ENCODE peak calls at places on chromosomes 16 and 17, in ten cellular contexts. R, M, L, V, X, A, P, N, E and D are unnamed samples.

GRCh38 chr16:52068447-52069074 is 478.4 kb downstream of the TOX3 start:
- DNase-seq in R (peak), M (peak), L (no peak), V (no peak), X (peak), A (no peak), P (peak), N (peak), E (peak), D (peak)

GRCh38 chr17:2253768-2254406 is 49.7 kb downstream of the SMG6 start:
- DNase-seq in R (no peak), M (no peak), L (no peak), V (no peak), X (no peak), A (no peak), P (no peak), N (no peak), E (no peak), D (no peak)

GRCh38 chr17:5424909-5425308 is 4.9 kb downstream of the RPAIN start:
- DNase-seq in R (no peak), M (no peak), L (no peak), V (no peak), X (no peak), A (no peak), P (peak), N (no peak), E (no peak), D (peak)

GRCh38 chr16:13866073-13866472 is 53.9 kb upstream of the ERCC4 start:
- DNase-seq in R (peak), M (peak), L (no peak), V (peak), X (peak), A (peak), P (peak), N (peak), E (peak), D (peak)

GRCh38 chr16:66382171-66382965 is 15.9 kb downstream of the CDH5 start:
- DNase-seq in R (no peak), M (no peak), L (no peak), V (peak), X (peak), A (no peak), P (no peak), N (no peak), E (peak), D (peak)

GRCh38 chr16:20846030-20846429 is 39.7 kb downstream of the REXO5 start:
- DNase-seq in R (no peak), M (no peak), L (no peak), V (no peak), X (no peak), A (peak), P (no peak), N (no peak), E (no peak), D (no peak)

GRCh38 chr17:42525221-42525620 is 10.8 kb upstream of the NAGLU start:
- DNase-seq in R (no peak), M (peak), L (no peak), V (peak), X (no peak), A (no peak), P (peak), N (no peak), E (no peak), D (peak)

GRCh38 chr16:19210175-19210924 is 42.3 kb downstream of the SYT17 start:
- DNase-seq in R (no peak), M (no peak), L (no peak), V (no peak), X (no peak), A (no peak), P (peak), N (no peak), E (no peak), D (peak)

GRCh38 chr17:73210002-73210678 is 17.3 kb downstream of the COG1 start:
- DNase-seq in R (no peak), M (no peak), L (no peak), V (peak), X (no peak), A (no peak), P (peak), N (no peak), E (peak), D (no peak)

GRCh38 chr17:48439473-48439872 is 9.5 kb upstream of the SKAP1 start:
- DNase-seq in R (no peak), M (no peak), L (no peak), V (no peak), X (no peak), A (no peak), P (no peak), N (no peak), E (no peak), D (no peak)

DNA sequence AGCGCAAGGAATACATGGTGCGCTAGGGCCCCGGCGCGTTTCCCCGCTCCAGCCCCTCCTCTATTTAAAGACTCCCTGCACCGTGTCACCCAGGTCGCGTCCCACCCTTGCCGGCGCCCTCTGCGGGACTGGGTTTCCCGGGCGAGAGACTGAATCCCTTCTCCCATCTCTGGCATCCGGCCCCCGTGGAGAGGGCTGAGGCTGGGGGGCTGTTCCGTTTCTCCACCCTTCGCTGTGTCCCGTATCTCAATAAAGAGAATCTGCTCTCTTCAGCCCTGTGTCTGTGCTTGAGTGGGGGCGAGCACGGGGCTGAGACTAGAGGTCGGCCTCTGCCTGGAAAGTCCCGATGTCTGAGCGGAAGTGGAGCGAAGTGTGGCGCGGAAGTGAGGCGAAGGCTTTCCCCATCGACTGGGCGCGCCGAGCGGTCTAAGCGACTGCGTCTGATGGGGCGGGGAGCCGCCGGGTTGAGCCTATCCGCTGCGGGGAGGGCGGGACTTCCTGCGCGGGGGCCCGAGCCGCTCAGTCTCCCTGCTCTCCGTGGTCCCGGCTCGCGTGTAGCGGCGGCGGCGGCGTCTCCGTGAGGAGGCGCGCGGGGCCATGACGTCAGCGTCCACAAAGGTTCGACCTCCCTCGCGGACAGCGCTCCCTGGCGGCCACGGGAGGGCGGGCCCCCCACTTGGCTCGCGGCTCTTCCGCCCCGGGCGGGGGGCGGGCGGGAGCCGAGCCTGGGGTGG is 2.0 kb downstream of the RNASEK start:
- DNase-seq in R (peak), M (peak), L (peak), V (peak), X (peak), A (peak), P (peak), N (peak), E (peak), D (peak)
- TF ChIP-seq CTCF in R (peak), M (peak), L (peak), V (peak), X (peak), A (peak), P (peak), N (peak), E (peak), D (peak)

DNA sequence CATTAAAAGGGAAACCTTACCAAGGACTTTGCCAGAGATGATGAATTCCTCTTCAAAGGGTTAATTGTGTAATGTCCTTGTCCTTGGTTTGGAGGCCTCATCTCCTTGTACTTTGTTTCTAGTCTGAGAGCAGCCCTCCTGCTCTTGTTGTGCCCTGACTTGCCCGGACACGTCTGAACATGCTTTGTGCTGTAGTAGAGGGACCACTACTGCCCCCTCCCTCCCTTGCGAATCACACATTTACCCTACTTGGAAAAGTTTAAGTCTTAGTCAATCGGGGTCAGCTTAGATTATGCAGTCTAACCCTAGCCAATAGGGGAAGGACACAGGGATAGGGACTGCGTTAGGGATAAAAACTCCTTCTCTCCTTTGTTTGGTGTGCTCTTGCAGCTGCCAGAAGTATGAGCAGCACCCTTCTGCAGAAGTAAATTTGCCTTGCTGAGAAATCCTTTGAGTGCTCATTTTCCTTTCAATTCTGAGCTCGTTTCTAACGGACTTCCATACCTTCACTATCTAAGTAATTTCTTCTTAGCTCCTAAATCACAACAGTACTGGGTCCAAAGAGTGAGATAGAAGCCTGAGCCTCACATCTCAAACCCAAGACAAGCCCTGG is 26.4 kb upstream of the CLEC3A start:
- DNase-seq in R (no peak), M (no peak), L (no peak), V (no peak), X (no peak), A (no peak), P (no peak), N (no peak), E (no peak), D (no peak)
- TF ChIP-seq CTCF in R (no peak), M (no peak), L (no peak), V (no peak), X (no peak), A (no peak), P (no peak), N (no peak), E (no peak), D (no peak)

GRCh38 chr17:59046192-59046591 is 60.5 kb downstream of the TRIM37 start:
- DNase-seq in R (no peak), M (no peak), L (no peak), V (peak), X (no peak), A (no peak), P (no peak), N (no peak), E (peak), D (no peak)
- TF ChIP-seq CTCF in R (no peak), M (no peak), L (no peak), V (no peak), X (no peak), A (no peak), P (no peak), N (no peak), E (no peak), D (no peak)

DNA sequence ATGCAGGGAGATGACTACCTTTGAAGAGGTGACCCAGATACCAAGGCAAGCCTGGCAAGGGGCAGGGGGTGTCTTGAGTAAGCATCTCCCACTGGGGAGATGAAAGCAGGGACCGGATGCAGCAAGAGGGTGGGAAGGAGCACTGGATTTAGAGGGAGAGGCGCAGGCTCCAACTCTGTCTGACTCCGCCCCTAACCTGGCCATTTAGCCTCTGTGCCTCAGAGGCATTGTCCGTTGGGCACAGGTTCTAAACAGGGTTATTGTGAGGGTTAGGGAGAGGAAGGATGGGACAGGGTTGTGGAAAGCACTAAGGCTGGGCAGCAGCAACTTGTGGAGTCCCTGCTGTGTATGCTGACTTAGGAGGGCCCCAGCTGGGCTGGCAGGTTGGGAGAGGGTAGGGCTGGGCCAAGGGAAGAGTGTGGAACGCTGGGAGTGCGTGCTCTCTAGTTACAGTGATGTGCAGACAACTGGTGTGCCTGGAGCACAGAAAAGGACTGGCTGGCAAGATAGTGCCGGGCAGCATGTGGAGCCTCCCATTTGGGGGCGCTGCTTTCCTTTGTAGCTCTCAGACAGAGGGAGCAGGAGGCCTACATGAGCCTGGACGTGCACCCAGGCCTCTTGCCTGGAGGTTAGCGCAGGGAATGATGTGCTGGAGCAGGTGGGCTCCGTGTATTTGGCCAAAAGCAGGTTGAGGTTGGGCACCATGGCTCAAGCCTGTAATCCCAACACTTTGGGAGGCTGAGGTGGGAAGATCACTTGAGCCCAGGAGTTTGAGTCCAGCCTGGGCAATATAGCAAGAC is 26.2 kb downstream of the TBX2 start:
- DNase-seq in R (no peak), M (peak), L (no peak), V (no peak), X (peak), A (no peak), P (no peak), N (no peak), E (no peak), D (no peak)
- TF ChIP-seq CTCF in R (no peak), M (no peak), L (no peak), V (no peak), X (no peak), A (no peak), P (peak), N (no peak), E (no peak), D (peak)

DNA sequence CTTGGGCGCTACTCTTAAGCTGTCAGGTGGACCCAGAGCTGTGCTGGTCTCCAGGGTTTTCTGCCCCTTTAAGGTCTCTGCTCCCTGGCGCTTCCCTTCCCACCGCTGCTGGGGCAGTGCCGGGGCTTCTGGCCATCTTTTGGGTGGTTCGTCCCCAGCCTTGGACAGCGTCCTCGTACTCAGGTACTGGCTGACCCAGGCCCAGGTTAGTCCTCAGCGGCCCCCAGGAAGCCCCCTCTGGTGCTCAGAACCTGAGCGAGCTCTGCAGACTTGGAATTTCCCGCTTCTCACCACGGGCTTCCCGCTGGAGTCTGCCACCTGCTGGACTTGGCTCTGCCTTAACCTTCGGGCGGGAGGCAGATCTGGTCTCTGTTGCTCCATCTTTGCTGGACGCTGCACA is 94.1 kb upstream of the ZNF750 start:
- DNase-seq in R (no peak), M (peak), L (peak), V (no peak), X (peak), A (peak), P (no peak), N (no peak), E (no peak), D (no peak)
- TF ChIP-seq CTCF in R (no peak), M (no peak), L (peak), V (no peak), X (no peak), A (no peak), P (no peak), N (no peak), E (no peak), D (no peak)

GRCh38 chr17:51461578-51462004 is 201.2 kb downstream of the UTP18 start:
- DNase-seq in R (peak), M (peak), L (peak), V (peak), X (peak), A (peak), P (peak), N (peak), E (peak), D (peak)
- TF ChIP-seq CTCF in R (peak), M (peak), L (peak), V (peak), X (peak), A (peak), P (peak), N (peak), E (peak), D (peak)